ENCODE peak calls at places on chromosomes 16 and 17, in five cellular contexts. Y, E, J, G and N are unnamed samples.

GRCh38 chr16:55825115-55825728 is 7.7 kb downstream of the CES1 start:
- DNase-seq in Y (no peak), E (no peak), J (no peak), G (no peak), N (no peak)

GRCh38 chr17:1203111-1203966 is 23.6 kb upstream of the ABR start:
- DNase-seq in Y (no peak), E (peak), J (peak), G (no peak), N (no peak)

GRCh38 chr16:14301150-14302030 is 230.3 kb downstream of the MRTFB start:
- DNase-seq in Y (no peak), E (no peak), J (peak), G (no peak), N (no peak)

GRCh38 chr17:3740611-3741073 is 16.9 kb downstream of the HASPIN start:
- DNase-seq in Y (no peak), E (peak), J (no peak), G (no peak), N (no peak)

GRCh38 chr17:64219571-64219970 is 43.5 kb downstream of the TEX2 start:
- DNase-seq in Y (no peak), E (no peak), J (peak), G (no peak), N (no peak)

GRCh38 chr16:86319871-86320270 is 190.5 kb upstream of the FOXF1 start:
- DNase-seq in Y (no peak), E (no peak), J (peak), G (no peak), N (no peak)

GRCh38 chr17:1724351-1724868 is at the start of gene WDR81:
- DNase-seq in Y (no peak), E (peak), J (peak), G (peak), N (no peak)

GRCh38 chr17:45128331-45128730 is 4.0 kb downstream of the PLCD3 start:
- DNase-seq in Y (no peak), E (peak), J (no peak), G (no peak), N (no peak)

GRCh38 chr17:38417210-38417951 is 10.9 kb upstream of the ARHGAP23 start:
- DNase-seq in Y (no peak), E (no peak), J (no peak), G (no peak), N (no peak)

GRCh38 chr16:14399397-14400284 is 230.4 kb downstream of the PARN start:
- DNase-seq in Y (no peak), E (peak), J (peak), G (no peak), N (no peak)

GRCh38 chr17:31724619-31725018 is 134.4 kb downstream of the COPRS start:
- DNase-seq in Y (no peak), E (no peak), J (no peak), G (no peak), N (no peak)

GRCh38 chr17:63709110-63709509 is 9.2 kb upstream of the LIMD2 start:
- DNase-seq in Y (no peak), E (no peak), J (no peak), G (no peak), N (no peak)

GRCh38 chr16:1978476-1979120 is 2.7 kb downstream of the NOXO1 start:
- DNase-seq in Y (no peak), E (peak), J (no peak), G (no peak), N (no peak)

GRCh38 chr17:76545918-76546555 is 6.2 kb downstream of the PRCD start:
- DNase-seq in Y (no peak), E (peak), J (no peak), G (no peak), N (no peak)
- H3K4me3 ChIP-seq in Y (no peak), E (no peak), J (no peak), G (no peak), N (no peak)

DNA sequence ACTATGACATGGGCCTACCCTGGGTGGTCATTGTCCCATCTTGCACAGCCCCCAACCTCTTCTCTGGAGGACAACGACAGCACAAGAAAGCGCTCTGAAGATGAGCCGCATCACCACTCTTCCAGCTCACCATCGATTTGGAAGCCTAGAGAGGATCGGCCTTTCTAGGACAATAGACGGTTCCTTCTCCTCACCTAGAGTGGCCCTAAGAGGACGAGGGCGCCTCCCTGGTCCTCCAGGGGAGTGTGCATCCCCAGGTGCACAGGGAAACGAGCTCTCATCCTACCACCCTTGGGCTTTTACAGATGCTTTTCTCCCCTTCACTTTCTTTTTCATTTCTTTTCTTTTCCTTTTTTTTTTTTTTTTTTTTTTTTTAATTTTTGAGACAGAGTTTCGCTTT is 20.3 kb upstream of the SLC52A1 start:
- DNase-seq in Y (no peak), E (no peak), J (no peak), G (no peak), N (no peak)
- TF ChIP-seq CTCF in Y (no peak), E (no peak), J (no peak), G (no peak), N (no peak)

GRCh38 chr17:49000943-49001342 is 3.8 kb downstream of the IGF2BP1 start:
- DNase-seq in Y (no peak), E (no peak), J (peak), G (no peak), N (no peak)

GRCh38 chr17:48996696-48997102 is 486 bp upstream of the IGF2BP1 start:
- DNase-seq in Y (no peak), E (no peak), J (no peak), G (no peak), N (no peak)

GRCh38 chr17:48997827-48998556 is 807 bp downstream of the IGF2BP1 start:
- DNase-seq in Y (no peak), E (no peak), J (peak), G (no peak), N (no peak)

GRCh38 chr17:48997103-48997826 is at the start of gene IGF2BP1:
- DNase-seq in Y (no peak), E (no peak), J (peak), G (no peak), N (no peak)

DNA sequence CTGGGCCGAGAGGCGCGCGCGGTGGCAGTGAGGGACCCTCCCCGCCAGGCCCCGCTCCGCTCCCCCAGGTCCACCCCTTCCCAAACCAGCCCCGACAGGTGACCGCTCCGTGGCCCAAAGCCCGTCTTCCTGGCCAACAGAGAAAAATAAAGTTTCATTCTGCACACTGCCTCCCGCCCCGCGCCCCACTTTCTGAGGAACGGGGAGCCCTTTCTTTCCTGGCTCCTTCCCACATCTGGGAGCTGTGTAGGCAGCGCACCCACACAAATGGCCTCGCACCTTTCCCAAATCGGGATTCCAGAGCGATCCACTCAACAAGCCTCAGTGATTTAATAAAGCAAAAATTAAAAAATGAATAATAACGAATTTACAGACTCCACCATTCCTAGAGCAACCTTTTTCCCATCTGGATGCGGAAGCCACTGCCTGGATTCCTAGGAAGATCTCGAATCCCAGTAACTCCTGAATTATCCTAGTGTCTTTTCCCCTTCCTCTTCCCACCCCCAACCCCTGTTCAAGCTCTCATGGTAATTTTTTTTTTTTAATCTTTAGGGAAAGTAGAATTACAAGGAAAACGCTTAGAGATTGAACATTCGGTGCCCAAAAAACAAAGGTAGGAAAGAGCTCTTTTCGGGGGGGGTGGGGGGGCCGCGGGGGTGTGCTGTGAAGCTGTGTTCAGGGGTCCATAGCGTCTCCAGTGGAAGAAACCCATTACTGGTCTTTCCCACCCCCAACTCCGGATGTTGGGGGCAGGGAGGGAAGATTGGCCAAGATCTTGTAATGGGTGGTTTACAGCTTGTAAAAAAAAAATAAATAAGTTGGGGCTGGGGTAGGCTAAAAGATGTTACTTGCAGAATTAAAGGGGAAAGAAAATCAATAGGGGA is 1.6 kb downstream of the IGF2BP1 start:
- DNase-seq in Y (no peak), E (no peak), J (no peak), G (no peak), N (no peak)
- H3K4me3 ChIP-seq in Y (peak), E (no peak), J (peak), G (no peak), N (peak)

DNA sequence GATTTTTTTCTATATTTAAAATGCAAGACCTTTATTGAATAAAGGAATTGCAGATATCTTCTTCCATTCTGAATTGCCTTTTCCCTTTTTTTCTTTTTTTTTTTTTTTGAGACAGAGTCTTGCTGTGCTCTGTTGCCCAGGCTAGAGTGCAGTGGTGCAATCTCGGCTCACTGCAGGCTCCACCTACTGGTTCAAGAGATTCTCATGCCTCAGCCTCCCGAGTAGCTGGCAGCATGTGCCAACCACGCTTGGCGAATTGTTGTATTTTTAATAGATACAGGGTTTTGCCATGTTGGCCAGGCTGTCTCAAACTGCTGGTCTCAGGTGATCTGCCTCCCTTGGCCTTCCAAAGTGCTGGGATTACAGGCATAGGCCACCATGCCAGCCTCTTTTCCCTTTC is 151.5 kb downstream of the CEP112 start:
- DNase-seq in Y (no peak), E (no peak), J (no peak), G (no peak), N (no peak)
- TF ChIP-seq CTCF in Y (no peak), E (peak), J (no peak), G (peak), N (peak)

DNA sequence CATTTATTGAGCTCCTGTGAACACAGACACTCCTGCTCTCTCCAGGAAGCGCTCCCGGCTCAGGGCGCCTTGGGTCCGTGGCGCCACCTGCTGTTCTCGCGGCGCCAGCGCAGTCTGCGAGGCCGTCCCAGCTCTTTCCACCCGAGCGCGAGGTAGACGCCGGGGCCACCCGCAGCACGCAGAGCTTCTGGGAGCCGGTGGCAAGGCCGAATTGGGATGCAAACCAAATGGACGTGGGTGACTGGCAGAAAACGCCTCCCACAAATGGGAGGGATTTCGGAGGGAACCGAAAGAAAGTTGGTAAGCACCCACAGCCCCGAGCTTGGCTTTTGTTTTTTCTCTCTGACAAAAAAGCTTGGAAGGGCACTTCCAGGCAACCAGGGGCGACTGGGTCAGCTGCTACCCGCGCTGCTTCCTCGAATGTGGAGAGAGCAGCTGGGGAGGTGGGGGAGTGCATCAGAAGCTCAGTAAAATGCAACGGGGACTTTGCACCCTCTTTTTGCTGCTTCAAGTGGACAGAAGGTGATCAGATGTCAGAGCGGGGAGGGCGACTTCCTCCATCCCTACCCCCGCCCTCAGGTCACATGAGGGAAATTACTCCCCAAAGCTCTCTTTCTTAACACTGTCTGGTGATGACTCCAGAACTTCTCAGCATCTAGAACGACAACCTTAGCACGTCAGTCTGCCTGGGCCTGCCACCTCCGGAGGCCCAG is 13.5 kb upstream of the N4BP1 start:
- DNase-seq in Y (peak), E (peak), J (peak), G (peak), N (no peak)
- H3K4me3 ChIP-seq in Y (peak), E (peak), J (peak), G (peak), N (peak)

GRCh38 chr16:11101695-11102522 is 154.1 kb downstream of the SOCS1 start:
- DNase-seq in Y (no peak), E (no peak), J (no peak), G (no peak), N (peak)
- TF ChIP-seq CTCF in Y (no peak), E (no peak), J (no peak), G (no peak), N (peak)

GRCh38 chr16:70679653-70680494 is 6.0 kb downstream of the MTSS2 start:
- DNase-seq in Y (no peak), E (peak), J (no peak), G (no peak), N (no peak)
- H3K4me3 ChIP-seq in Y (no peak), E (no peak), J (no peak), G (no peak), N (no peak)

GRCh38 chr17:7878234-7878633 is 10.4 kb upstream of the CHD3 start:
- DNase-seq in Y (no peak), E (no peak), J (no peak), G (no peak), N (no peak)
- TF ChIP-seq CTCF in Y (no peak), E (no peak), J (no peak), G (no peak), N (no peak)

GRCh38 chr16:87803385-87803784 is 37.6 kb upstream of the KLHDC4 start:
- DNase-seq in Y (no peak), E (no peak), J (no peak), G (no peak), N (no peak)

GRCh38 chr16:87808108-87808507 is 42.3 kb upstream of the KLHDC4 start:
- DNase-seq in Y (no peak), E (no peak), J (no peak), G (no peak), N (no peak)

GRCh38 chr16:87806246-87806607 is 40.4 kb upstream of the KLHDC4 start:
- DNase-seq in Y (no peak), E (no peak), J (peak), G (no peak), N (no peak)

GRCh38 chr16:87809150-87809902 is 43.5 kb upstream of the KLHDC4 start:
- DNase-seq in Y (no peak), E (no peak), J (no peak), G (no peak), N (no peak)

DNA sequence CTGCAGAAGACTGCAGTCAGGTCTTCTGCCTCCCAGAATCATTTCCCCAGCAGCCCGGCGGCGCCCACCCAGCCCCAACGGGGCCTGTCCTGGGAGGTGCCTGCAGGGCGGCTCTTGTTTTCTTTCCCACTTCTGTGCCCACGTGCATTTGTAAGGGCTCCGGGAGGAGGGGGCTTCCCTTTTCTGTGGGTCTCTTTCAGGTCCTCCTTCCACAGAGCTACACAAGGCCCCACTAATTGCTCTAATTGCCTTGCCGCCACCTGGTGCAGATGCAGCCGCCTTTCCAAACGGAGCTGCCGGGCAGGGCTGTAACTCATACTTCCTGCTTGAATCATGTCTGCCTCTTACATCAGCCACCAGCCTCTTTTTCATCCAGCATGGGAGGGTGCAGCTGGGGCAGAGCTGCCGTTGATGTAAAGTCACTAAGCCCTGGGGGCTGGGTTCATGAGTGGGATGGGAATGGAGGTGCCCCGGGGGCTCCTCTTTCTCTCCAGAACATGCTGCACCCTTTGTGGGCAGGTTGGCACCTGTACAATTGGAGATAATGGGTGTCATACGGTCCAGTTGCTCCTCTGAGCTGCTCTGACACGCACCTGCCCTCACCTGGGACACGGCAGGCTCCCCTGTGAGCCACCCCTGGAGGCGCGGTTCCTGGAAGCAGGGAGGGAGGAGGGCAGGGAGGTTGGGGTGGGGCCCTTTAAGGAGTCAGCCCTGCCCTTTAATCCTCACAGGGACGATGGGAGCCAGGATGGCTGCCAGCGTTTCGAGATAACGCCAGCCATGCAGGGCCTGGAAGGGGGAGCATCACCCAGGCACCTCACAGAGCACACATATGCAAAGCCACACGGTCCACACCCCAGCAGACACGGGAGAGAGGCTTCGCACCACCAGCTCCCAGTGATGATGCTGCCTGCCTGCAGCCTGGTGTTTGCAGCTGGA is 41.1 kb upstream of the KLHDC4 start:
- DNase-seq in Y (peak), E (peak), J (peak), G (no peak), N (peak)
- H3K4me3 ChIP-seq in Y (peak), E (peak), J (peak), G (no peak), N (peak)